ENCODE peak calls at places on chromosome 10, in ten cellular contexts. U, N, F, V, D, B, C, L, A and S are unnamed samples.

GRCh38 chr10:97355571-97355975 is 21.0 kb upstream of the FRAT2 start:
- DNase-seq in U (no peak), N (peak; percentile 29), F (peak; percentile 71), V (peak; percentile 79), D (no peak), B (peak; percentile 10), C (peak; percentile 46), L (no peak), A (no peak), S (no peak)

GRCh38 chr10:5945561-5946418 is 31.6 kb downstream of the IL15RA start:
- DNase-seq in U (no peak), N (peak; percentile 78), F (peak; percentile 93), V (no peak), D (no peak), B (peak; percentile 45), C (no peak), L (no peak), A (no peak), S (no peak)

GRCh38 chr10:98467506-98468318 is 21.0 kb upstream of the HPS1 start:
- DNase-seq in U (peak; percentile 70), N (peak; percentile 89), F (peak; percentile 43), V (peak; percentile 98), D (peak; percentile 44), B (peak; percentile 78), C (peak; percentile 68), L (peak; percentile 90), A (peak; percentile 92), S (peak; percentile 86)

GRCh38 chr10:78354101-78354500 is 320.4 kb downstream of the RPS24 start:
- DNase-seq in U (no peak), N (no peak), F (no peak), V (no peak), D (no peak), B (no peak), C (no peak), L (no peak), A (no peak), S (no peak)

GRCh38 chr10:17453377-17454091 is 861 bp downstream of the ST8SIA6 start:
- DNase-seq in U (peak; percentile 22), N (peak; percentile 78), F (no peak), V (no peak), D (peak; percentile 19), B (peak; percentile 18), C (peak; percentile 71), L (peak; percentile 53), A (peak; percentile 1), S (peak; percentile 10)

GRCh38 chr10:125979976-125980375 is 83.6 kb downstream of the FANK1 start:
- DNase-seq in U (no peak), N (no peak), F (no peak), V (no peak), D (no peak), B (peak; percentile 66), C (no peak), L (no peak), A (no peak), S (no peak)

GRCh38 chr10:4266387-4267083 is 481.5 kb upstream of the KLF6 start:
- DNase-seq in U (no peak), N (peak; percentile 71), F (no peak), V (peak; percentile 15), D (no peak), B (no peak), C (no peak), L (no peak), A (no peak), S (no peak)

GRCh38 chr10:73413108-73413527 is 740 bp downstream of the ANXA7 start:
- DNase-seq in U (peak; percentile 62), N (peak; percentile 41), F (peak; percentile 44), V (peak; percentile 75), D (peak; percentile 50), B (peak; percentile 51), C (peak; percentile 20), L (peak; percentile 64), A (peak; percentile 74), S (peak; percentile 29)

GRCh38 chr10:113409147-113409546 is 143.7 kb upstream of the HABP2 start:
- DNase-seq in U (no peak), N (no peak), F (no peak), V (no peak), D (no peak), B (no peak), C (no peak), L (no peak), A (no peak), S (no peak)

GRCh38 chr10:110643670-110644597 is at the start of gene RBM20:
- DNase-seq in U (peak; percentile 22), N (peak; percentile 33), F (no peak), V (no peak), D (no peak), B (peak; percentile 31), C (peak; percentile 55), L (peak; percentile 53), A (peak; percentile 84), S (no peak)

GRCh38 chr10:31321396-31321941 is 2.5 kb downstream of the ZEB1 start:
- DNase-seq in U (peak; percentile 20), N (no peak), F (no peak), V (no peak), D (peak; percentile 15), B (no peak), C (no peak), L (no peak), A (no peak), S (no peak)

GRCh38 chr10:77940627-77941026 is 14.1 kb upstream of the DLG5 start:
- DNase-seq in U (no peak), N (peak; percentile 82), F (no peak), V (no peak), D (no peak), B (no peak), C (no peak), L (no peak), A (no peak), S (no peak)